ENCODE peak calls at places on chromosomes 13 and 19, in four cellular contexts. Z is HepG2, D is K562, A is HCT116. Q is an unnamed sample.
A peak's percentile ranks its signal among the peaks of the same experiment; 100 is the strongest.

GRCh38 chr13:52644108-52644507 is 1.9 kb downstream of the HNRNPA1L2 start:
- DNase-seq in Z (no peak), D (no peak), A (no peak), Q (no peak)

GRCh38 chr19:33214621-33215020 is 11.0 kb downstream of the SLC7A10 start:
- DNase-seq in Z (peak; percentile 41), D (no peak), A (no peak), Q (no peak)

GRCh38 chr13:65264066-65264465 is 1966.1 kb downstream of the PCDH9 start:
- DNase-seq in Z (no peak), D (no peak), A (no peak), Q (no peak)

GRCh38 chr19:4606921-4607678 is 32.2 kb upstream of the TNFAIP8L1 start:
- DNase-seq in Z (no peak), D (peak; percentile 57), A (no peak), Q (no peak)

GRCh38 chr13:88601949-88602348 is 930.8 kb downstream of the SLITRK5 start:
- DNase-seq in Z (no peak), D (no peak), A (no peak), Q (no peak)

GRCh38 chr19:3655402-3656072 is 28.9 kb upstream of the CACTIN start:
- DNase-seq in Z (no peak), D (peak; percentile 34), A (no peak), Q (no peak)

GRCh38 chr19:56217039-56217949 is 15.2 kb downstream of the ZSCAN5C start:
- DNase-seq in Z (no peak), D (no peak), A (no peak), Q (no peak)

GRCh38 chr19:55546822-55547614 is 1.7 kb upstream of the SBK3 start:
- DNase-seq in Z (peak; percentile 35), D (peak; percentile 63), A (no peak), Q (peak; percentile 53)

GRCh38 chr19:29587059-29587458 is 19.0 kb upstream of the POP4 start:
- DNase-seq in Z (no peak), D (no peak), A (no peak), Q (no peak)

GRCh38 chr19:53612762-53613526 is 18.9 kb upstream of the DPRX start:
- DNase-seq in Z (peak; percentile 72), D (no peak), A (no peak), Q (no peak)

GRCh38 chr19:56142087-56142787 is 1.1 kb downstream of the ZNF444 start:
- DNase-seq in Z (peak; percentile 97), D (no peak), A (no peak), Q (no peak)

GRCh38 chr19:39074205-39074692 is 9.9 kb upstream of the ACP7 start:
- DNase-seq in Z (no peak), D (no peak), A (no peak), Q (peak; percentile 96)

GRCh38 chr19:860481-861098 is 1.1 kb downstream of the CFD start:
- DNase-seq in Z (peak; percentile 53), D (peak; percentile 91), A (peak; percentile 73), Q (no peak)

GRCh38 chr19:36748431-36749275 is 24.0 kb downstream of the ZNF850 start:
- DNase-seq in Z (no peak), D (no peak), A (no peak), Q (no peak)

GRCh38 chr13:98997051-98997730 is 19.3 kb upstream of the DOCK9 start:
- DNase-seq in Z (no peak), D (no peak), A (no peak), Q (no peak)

GRCh38 chr13:29436291-29436690 is 159.2 kb downstream of the SLC7A1 start:
- DNase-seq in Z (no peak), D (no peak), A (no peak), Q (no peak)

GRCh38 chr13:99380402-99380801 is 73.2 kb upstream of the GPR183 start:
- DNase-seq in Z (no peak), D (no peak), A (no peak), Q (no peak)

GRCh38 chr13:104525467-104525866 is 1459.2 kb upstream of the SLC10A2 start:
- DNase-seq in Z (no peak), D (no peak), A (no peak), Q (no peak)

GRCh38 chr13:97017322-97017721 is 23.0 kb upstream of the OXGR1 start:
- DNase-seq in Z (no peak), D (no peak), A (no peak), Q (no peak)

GRCh38 chr19:11197291-11198174 is at the start of gene KANK2:
- DNase-seq in Z (peak; percentile 68), D (peak; percentile 97), A (peak; percentile 50), Q (no peak)

GRCh38 chr13:49783865-49784264 is 8.6 kb downstream of the KPNA3 start:
- DNase-seq in Z (no peak), D (no peak), A (no peak), Q (no peak)

GRCh38 chr13:48233097-48233885 is at the start of gene ITM2B:
- DNase-seq in Z (peak; percentile 56), D (peak; percentile 89), A (peak; percentile 13), Q (no peak)

GRCh38 chr13:30158774-30159445 is 148.4 kb downstream of the KATNAL1 start:
- DNase-seq in Z (no peak), D (no peak), A (no peak), Q (no peak)

GRCh38 chr19:571127-571974 is 1.0 kb upstream of the BSG start:
- DNase-seq in Z (peak; percentile 61), D (peak; percentile 48), A (no peak), Q (no peak)

GRCh38 chr13:109276261-109276660 is 510.1 kb downstream of the IRS2 start:
- DNase-seq in Z (no peak), D (no peak), A (no peak), Q (no peak)

GRCh38 chr13:107284168-107284567 is 716.2 kb upstream of the ARGLU1 start:
- DNase-seq in Z (no peak), D (no peak), A (no peak), Q (no peak)

GRCh38 chr19:8396563-8397203 is 6.5 kb downstream of the RAB11B start:
- DNase-seq in Z (peak; percentile 35), D (peak; percentile 87), A (no peak), Q (peak; percentile 18)

GRCh38 chr19:29247912-29248311 is 35.0 kb upstream of the UQCRFS1 start:
- DNase-seq in Z (no peak), D (peak; percentile 19), A (no peak), Q (no peak)

GRCh38 chr19:15323496-15324235 is 8.7 kb downstream of the BRD4 start:
- DNase-seq in Z (peak; percentile 59), D (peak; percentile 42), A (no peak), Q (no peak)
- TF ChIP-seq POLR2AphosphoS5 in Z (no peak), D (no peak), A (no peak), Q (no peak)

GRCh38 chr13:110546933-110547332 is 14.6 kb downstream of the RAB20 start:
- DNase-seq in Z (peak; percentile 80), D (no peak), A (peak; percentile 84), Q (no peak)
- TF ChIP-seq TCF7L2 in Z (no peak), D (no peak), A (peak; percentile 84), Q (no peak)

GRCh38 chr13:74025369-74025768 is 108.8 kb downstream of the KLF12 start:
- DNase-seq in Z (no peak), D (no peak), A (no peak), Q (no peak)
- TF ChIP-seq POLR2AphosphoS5 in Z (no peak), D (no peak), A (no peak), Q (no peak)

DNA sequence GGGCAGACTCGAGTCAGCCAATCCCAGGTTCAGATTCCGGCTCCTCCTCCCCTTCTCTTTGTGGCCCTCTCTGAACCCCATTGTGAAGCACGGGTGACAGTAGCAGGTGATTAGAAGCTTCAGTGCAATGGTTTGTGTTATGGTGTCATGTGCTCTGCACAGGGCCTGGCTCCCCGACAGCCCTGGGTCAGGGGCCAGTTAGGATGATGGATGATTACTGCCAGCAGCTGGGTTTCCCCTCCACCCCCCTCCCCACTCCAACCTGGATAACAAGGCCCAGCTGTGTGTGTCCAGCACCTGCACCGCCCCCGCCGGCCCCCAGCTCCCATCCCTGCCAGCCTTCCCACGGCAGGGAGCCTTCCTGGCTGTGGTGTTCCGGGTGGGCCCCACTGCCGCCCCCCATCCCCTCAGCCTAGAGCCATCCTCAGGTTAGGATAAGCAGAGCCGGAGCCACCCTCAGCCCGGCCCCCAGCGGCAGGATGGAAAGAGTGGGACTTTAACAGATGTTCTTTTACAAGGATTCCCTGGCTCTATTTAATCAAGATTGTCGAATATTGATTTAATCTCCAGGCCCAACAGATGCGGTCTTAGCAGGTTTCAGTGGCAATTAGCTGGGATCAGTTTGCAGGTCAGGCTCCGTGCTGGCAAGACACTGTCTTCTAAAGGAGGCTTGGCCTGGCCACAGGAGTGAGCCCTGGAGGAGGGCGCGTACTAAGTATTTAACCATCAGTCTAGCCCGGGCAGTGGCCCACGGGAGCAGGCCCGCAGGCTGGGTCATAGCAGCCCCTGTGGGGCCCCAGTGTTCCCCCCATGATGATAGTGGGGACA is 156.2 kb downstream of the SIPA1L3 start:
- DNase-seq in Z (no peak), D (peak; percentile 42), A (no peak), Q (no peak)
- TF ChIP-seq TCF7L2 in Z (no peak), D (no peak), A (no peak), Q (peak; percentile 35)

DNA sequence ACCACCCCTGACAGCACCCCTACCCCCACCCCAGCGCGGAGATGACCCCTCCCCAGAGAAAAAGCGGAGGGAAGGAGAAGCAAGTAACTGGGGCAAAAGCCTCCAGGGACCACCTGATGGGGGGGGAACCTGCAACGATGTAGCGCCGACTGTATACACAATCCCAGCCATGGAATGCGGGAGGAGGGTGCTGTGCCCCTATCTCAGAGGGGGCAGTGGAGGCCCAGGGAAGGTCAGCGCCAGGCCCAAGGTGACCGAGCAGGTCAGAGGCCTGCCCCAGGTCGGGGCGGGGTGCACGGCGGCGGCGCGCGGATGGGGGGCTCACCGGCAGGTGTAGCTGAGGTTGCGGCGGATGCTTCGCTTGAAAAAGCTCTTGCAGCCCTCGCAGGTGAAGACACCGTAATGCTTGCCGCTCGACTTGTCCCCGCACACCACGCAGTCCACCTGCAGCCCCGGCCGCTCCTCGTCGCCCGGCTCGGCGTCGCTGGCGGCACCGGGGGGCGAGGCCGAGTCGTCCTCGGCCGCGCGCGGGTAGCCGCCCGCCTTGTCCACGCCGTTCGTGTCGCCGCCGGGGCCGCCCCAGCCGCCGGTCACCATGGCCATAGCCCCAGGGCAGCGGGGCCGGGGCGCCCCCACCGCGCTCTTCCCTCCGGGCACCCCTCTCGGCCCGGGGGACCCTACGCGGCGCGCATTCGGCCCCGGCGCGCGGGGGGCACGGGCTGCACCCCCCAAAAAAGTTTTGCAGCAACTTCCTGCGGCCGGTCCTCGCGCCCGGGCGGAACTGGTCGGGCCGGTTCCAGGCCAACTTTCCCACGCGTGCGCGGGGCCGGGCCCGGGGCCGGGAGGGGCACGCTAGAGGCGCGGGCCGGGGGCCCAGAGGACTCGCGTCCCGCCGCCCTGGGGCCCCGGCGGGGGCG is 843 bp downstream of the NR2F6 start:
- DNase-seq in Z (no peak), D (no peak), A (no peak), Q (no peak)
- TF ChIP-seq POLR2AphosphoS5 in Z (no peak), D (no peak), A (no peak), Q (no peak)

DNA sequence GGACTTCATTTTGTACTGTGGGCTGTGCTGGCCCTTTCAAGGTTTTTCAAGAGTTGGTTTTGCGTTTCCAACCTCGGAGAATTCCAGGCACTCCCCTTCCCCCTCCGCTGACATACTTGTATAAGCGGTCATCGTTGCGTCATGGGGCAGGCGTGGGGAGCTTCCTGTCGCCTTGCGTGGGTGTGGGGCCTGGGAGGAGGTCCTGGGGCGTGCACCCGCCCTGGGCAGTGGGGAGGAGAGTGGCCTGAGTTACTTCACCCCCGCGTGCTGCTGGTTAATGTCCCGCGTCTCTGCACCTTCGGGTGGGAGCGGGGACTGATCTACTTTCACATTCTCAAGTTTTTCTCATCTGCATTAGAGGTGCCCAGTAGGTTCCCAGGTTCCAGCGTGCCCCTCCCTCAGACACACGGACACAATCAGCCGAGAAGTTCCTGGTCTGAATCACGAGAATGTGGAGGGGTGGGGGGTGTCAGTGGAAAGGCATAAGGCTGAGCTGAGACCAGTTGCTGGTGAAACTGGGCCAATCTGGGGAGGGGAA is 4.1 kb downstream of the IER2 start:
- DNase-seq in Z (peak; percentile 65), D (peak; percentile 58), A (no peak), Q (no peak)
- TF ChIP-seq TCF7L2 in Z (no peak), D (no peak), A (no peak), Q (no peak)